ENCODE peak calls at places on chromosomes 7 and 10, in seven cellular contexts. P is AG10803; D is lower leg skin; K is B cell; E is cardiac muscle cell; V is psoas muscle; J is CD4-positive, alpha-beta T cell. O is an unnamed sample.

GRCh38 chr7:69049341-69049740 is 548.9 kb upstream of the AUTS2 start:
- DNase-seq in P (peak; percentile 72), D (no peak), K (no peak), E (peak; percentile 4), V (no peak), J (no peak), O (no peak)

GRCh38 chr10:131654471-131655087 is 246.2 kb upstream of the PPP2R2D start:
- DNase-seq in P (no peak), D (peak; percentile 68), K (no peak), E (no peak), V (no peak), J (no peak), O (no peak)

GRCh38 chr10:3538850-3539531 is 246.0 kb downstream of the KLF6 start:
- DNase-seq in P (peak; percentile 97), D (peak; percentile 89), K (no peak), E (peak; percentile 96), V (no peak), J (no peak), O (no peak)

GRCh38 chr10:91901784-91902677 is 7.3 kb downstream of the FGFBP3 start:
- DNase-seq in P (peak; percentile 81), D (no peak), K (no peak), E (peak; percentile 95), V (no peak), J (peak; percentile 44), O (no peak)

GRCh38 chr7:152882576-152883310 is 123.2 kb downstream of the ACTR3B start:
- DNase-seq in P (no peak), D (peak; percentile 53), K (no peak), E (no peak), V (no peak), J (no peak), O (no peak)

GRCh38 chr7:80095545-80095944 is 39.1 kb upstream of the GNAI1 start:
- DNase-seq in P (peak; percentile 45), D (no peak), K (no peak), E (peak; percentile 52), V (no peak), J (no peak), O (no peak)

GRCh38 chr10:61271127-61271780 is 181.9 kb downstream of the TMEM26 start:
- DNase-seq in P (peak; percentile 84), D (no peak), K (no peak), E (peak; percentile 62), V (no peak), J (no peak), O (no peak)

GRCh38 chr10:31644931-31645633 is 283.5 kb downstream of the ARHGAP12 start:
- DNase-seq in P (peak; percentile 54), D (no peak), K (no peak), E (no peak), V (no peak), J (no peak), O (no peak)

GRCh38 chr7:158727690-158728089 is 23.1 kb upstream of the NCAPG2 start:
- DNase-seq in P (no peak), D (peak; percentile 57), K (no peak), E (no peak), V (no peak), J (no peak), O (no peak)

GRCh38 chr10:69222157-69223027 is 2.3 kb downstream of the HKDC1 start:
- DNase-seq in P (peak; percentile 66), D (no peak), K (peak; percentile 76), E (peak; percentile 76), V (no peak), J (peak; percentile 41), O (peak; percentile 48)

GRCh38 chr7:129438281-129438838 is 4.1 kb downstream of the STRIP2 start:
- DNase-seq in P (no peak), D (no peak), K (no peak), E (no peak), V (no peak), J (no peak), O (no peak)

GRCh38 chr10:107915277-107915634 is 750.8 kb upstream of the SORCS1 start:
- DNase-seq in P (peak; percentile 8), D (no peak), K (no peak), E (peak; percentile 57), V (no peak), J (no peak), O (no peak)

GRCh38 chr10:107918171-107918570 is 753.7 kb upstream of the SORCS1 start:
- DNase-seq in P (no peak), D (no peak), K (no peak), E (no peak), V (no peak), J (no peak), O (no peak)

GRCh38 chr10:107913317-107914294 is 749.1 kb upstream of the SORCS1 start:
- DNase-seq in P (no peak), D (no peak), K (no peak), E (peak; percentile 1), V (no peak), J (no peak), O (no peak)

GRCh38 chr10:107919626-107920235 is 755.2 kb upstream of the SORCS1 start:
- DNase-seq in P (no peak), D (no peak), K (no peak), E (no peak), V (no peak), J (no peak), O (no peak)

DNA sequence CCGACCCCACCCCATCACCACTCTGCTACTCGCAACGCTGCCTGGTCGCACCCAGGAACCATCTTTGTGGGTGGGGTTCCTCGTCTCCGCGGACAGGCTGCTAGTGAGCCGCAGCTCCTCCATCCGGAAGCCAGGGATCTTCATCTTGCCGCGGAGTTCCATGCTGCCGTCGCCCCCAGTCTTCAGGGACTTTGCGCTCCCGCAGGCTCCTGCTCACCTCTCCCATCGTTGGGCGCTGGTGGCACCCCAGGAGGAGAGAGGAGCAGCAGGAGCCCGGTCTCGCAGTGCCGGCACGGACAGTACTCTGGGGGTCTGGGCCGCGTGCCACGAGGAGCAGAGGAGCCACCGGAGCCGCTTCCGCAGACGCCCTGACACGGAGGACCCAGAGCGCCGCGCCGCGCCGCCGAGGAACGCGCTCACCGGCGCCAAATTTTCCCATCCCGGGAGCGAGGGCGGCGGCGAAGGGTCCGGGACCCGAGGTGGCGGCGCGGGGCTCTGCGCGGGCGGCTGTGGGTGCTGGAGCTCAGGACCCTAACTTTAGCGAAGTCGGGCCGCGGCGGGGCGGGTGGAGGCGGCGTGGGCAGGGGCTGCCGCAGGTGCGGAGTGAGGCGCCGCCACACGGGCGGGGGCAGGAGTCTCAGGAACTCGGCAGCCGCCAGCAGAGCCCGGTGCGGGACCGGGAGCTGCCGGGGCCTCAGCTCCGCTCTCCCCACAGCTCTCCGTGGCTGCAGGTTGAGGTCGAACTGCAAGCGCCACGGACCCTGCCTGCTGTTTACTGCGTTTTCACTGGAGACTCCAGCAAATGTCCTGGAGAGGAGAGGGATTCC is 750.2 kb upstream of the SORCS1 start:
- DNase-seq in P (peak; percentile 3), D (no peak), K (no peak), E (peak; percentile 14), V (peak; percentile 42), J (no peak), O (peak; percentile 18)
- TF ChIP-seq CTCF in P (no peak), D (no peak), K (no peak), E (no peak), V (no peak), J (no peak), O (peak; percentile 20)

DNA sequence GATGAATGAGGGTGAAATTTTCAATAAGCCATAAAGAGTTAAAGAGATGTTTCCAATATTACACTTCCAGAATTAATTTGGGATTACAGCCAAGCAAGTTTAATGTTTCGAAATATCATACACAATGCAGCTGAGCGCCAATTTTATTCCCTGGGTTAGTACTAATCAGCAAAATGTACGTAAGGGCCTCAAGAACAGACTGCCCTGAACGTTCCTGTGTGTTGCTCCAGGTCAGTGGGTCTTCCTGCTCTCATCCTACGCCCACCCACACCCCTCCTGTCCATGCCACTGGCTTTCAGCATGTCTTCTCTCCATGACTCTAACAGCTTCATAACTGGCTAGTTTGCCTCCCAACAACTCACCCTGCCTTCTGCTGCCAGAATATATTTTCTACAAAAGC is 206.8 kb upstream of the NFE2L3 start:
- DNase-seq in P (no peak), D (no peak), K (no peak), E (peak; percentile 62), V (no peak), J (no peak), O (no peak)
- TF ChIP-seq CTCF in P (no peak), D (no peak), K (no peak), E (no peak), V (no peak), J (no peak), O (no peak)

DNA sequence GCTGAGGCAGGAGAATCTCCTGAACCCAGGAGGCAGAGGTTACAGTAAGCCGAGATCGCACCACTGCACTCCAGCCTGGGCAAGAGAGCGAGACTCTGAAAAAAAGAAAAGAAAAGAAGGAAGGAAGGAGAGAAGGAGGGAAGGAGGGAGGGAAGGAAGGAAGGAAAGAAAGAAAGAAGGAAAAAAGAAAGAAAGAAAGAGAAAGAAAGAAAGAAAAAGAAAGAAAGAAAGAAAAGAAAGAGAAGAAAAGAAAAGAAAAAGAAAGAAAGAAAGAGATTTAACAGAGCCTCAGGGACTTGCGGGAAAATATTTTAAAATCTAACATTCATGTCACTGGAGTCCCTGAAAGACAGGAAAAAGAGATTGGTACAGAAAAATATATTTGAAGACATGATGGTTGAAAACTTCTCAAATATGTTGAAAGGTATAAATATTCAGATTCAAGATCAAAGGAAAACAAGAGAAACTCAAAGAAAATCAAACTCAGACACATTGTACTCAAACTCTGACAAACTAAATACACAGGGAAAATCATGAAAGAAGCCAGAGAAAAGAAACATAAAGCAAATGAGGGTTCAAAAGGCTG is 25.3 kb upstream of the DNAAF5 start:
- DNase-seq in P (no peak), D (no peak), K (no peak), E (no peak), V (no peak), J (no peak), O (no peak)
- TF ChIP-seq CTCF in P (no peak), D (no peak), K (peak; percentile 18), E (no peak), V (no peak), J (no peak), O (no peak)

GRCh38 chr7:36599645-36600313 is 124.5 kb downstream of the AOAH start:
- DNase-seq in P (no peak), D (no peak), K (no peak), E (no peak), V (no peak), J (no peak), O (no peak)

GRCh38 chr7:36602975-36603887 is 121.1 kb downstream of the AOAH start:
- DNase-seq in P (no peak), D (no peak), K (no peak), E (no peak), V (no peak), J (no peak), O (no peak)

GRCh38 chr7:36600314-36600682 is 124.0 kb downstream of the AOAH start:
- DNase-seq in P (no peak), D (no peak), K (no peak), E (no peak), V (no peak), J (no peak), O (no peak)

GRCh38 chr7:36601596-36601995 is 122.7 kb downstream of the AOAH start:
- DNase-seq in P (no peak), D (no peak), K (no peak), E (no peak), V (no peak), J (no peak), O (no peak)

DNA sequence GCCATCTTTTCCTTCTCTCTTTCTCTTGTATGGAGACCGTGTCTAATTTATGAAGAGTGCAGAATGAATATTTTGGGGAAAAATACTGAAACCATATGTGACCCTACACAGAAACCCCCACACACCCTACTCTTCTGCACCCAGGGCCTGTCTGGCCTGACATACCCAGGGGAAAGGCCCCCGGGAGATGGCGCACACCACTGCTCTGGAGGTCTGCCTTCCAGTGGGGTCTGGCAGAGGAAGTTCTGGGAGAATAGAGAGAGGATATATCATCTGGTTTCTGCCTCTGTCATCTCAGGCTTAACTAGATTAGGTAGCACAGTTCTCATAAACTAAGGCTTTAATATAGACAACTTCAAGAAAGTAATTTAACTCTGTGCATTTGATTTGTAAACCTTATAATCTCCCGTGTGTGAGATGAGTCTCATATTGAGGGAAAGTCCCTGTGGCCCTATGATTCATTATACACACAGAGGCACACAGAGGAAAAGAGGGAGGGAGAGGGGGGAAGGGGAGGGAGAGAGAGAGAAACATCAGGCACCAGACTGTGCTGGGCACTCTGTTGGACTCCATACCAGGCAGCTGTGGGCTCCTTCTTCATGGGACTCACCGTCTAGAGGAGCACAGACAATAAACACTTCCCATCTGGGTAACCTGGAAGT is 123.3 kb downstream of the AOAH start:
- DNase-seq in P (no peak), D (no peak), K (no peak), E (peak; percentile 27), V (no peak), J (no peak), O (no peak)
- TF ChIP-seq CTCF in P (no peak), D (no peak), K (no peak), E (no peak), V (no peak), J (no peak), O (no peak)

O was measured in neural crest cell.